ENCODE peak calls at places on chromosomes 12 and 14, in five cellular contexts. U is amniotic stem cell, V is NCI-H2227 treated with DMSO at 0.1 percent for 48 hours, X is hippocampal formation, T is HFF-Myc. W is an unnamed sample.

GRCh38 chr12:95164656-95165055 is 52.6 kb downstream of the FGD6 start:
- DNase-seq in X (no peak), V (no peak), U (no peak), T (no peak), W (no peak)

GRCh38 chr14:96042218-96042930 is 3.2 kb downstream of the C14orf132 start:
- DNase-seq in X (no peak), V (no peak), T (no peak), U (no peak), W (no peak)

GRCh38 chr14:61460853-61461611 is 139.7 kb downstream of the PRKCH start:
- DNase-seq in V (peak; percentile 48), U (no peak), X (no peak), T (no peak), W (no peak)

GRCh38 chr14:89731534-89731933 is 223.0 kb downstream of the EFCAB11 start:
- DNase-seq in T (no peak), U (no peak), X (no peak), V (no peak), W (no peak)

GRCh38 chr14:100734031-100734990 is 7.6 kb downstream of the DLK1 start:
- DNase-seq in X (no peak), T (no peak), V (no peak), U (no peak), W (no peak)

GRCh38 chr12:75974323-75975273 is 57.0 kb downstream of the PHLDA1 start:
- DNase-seq in V (no peak), T (no peak), U (no peak), X (no peak), W (peak; percentile 35)

GRCh38 chr12:62260733-62261683 is 804 bp downstream of the USP15 start:
- DNase-seq in X (peak; percentile 21), U (no peak), T (no peak), V (no peak), W (peak; percentile 84)

GRCh38 chr12:23066095-23066494 is 441.1 kb downstream of the ETNK1 start:
- DNase-seq in T (no peak), X (no peak), V (no peak), U (no peak), W (no peak)

GRCh38 chr12:19925881-19926665 is 442.3 kb upstream of the PDE3A start:
- DNase-seq in U (no peak), V (no peak), T (no peak), X (no peak), W (no peak)

GRCh38 chr12:43957732-43958131 is 121.9 kb downstream of the TMEM117 start:
- DNase-seq in X (peak; percentile 1), V (no peak), T (peak; percentile 21), U (peak; percentile 33), W (peak; percentile 82)

GRCh38 chr12:103301642-103302620 is 193.8 kb downstream of the C12orf42 start:
- DNase-seq in V (no peak), U (no peak), T (no peak), X (no peak), W (no peak)

GRCh38 chr12:1619599-1619998 is 9.4 kb upstream of the WNT5B start:
- DNase-seq in T (no peak), X (peak; percentile 11), U (no peak), V (no peak), W (no peak)

GRCh38 chr14:99462211-99462610 is 18.4 kb downstream of the SETD3 start:
- DNase-seq in U (no peak), T (no peak), V (no peak), X (no peak), W (no peak)

GRCh38 chr12:79347852-79348251 is 342.9 kb downstream of the PAWR start:
- DNase-seq in X (no peak), V (no peak), T (no peak), U (no peak), W (no peak)

GRCh38 chr14:55272922-55273321 is 1.7 kb downstream of the FBXO34 start:
- DNase-seq in X (no peak), V (no peak), T (no peak), U (no peak), W (no peak)

GRCh38 chr14:100554082-100554677 is 33.0 kb downstream of the BEGAIN start:
- DNase-seq in X (no peak), T (no peak), V (no peak), U (no peak), W (no peak)

GRCh38 chr12:18752280-18752920 is 14.5 kb downstream of the CAPZA3 start:
- DNase-seq in X (no peak), V (no peak), U (peak; percentile 37), T (peak; percentile 20), W (no peak)

GRCh38 chr12:57756406-57757341 is 1.8 kb downstream of the MARCHF9 start:
- DNase-seq in X (no peak), V (no peak), T (no peak), U (no peak), W (no peak)

GRCh38 chr12:112183141-112183581 is 57.8 kb downstream of the TRAFD1 start:
- DNase-seq in U (no peak), X (no peak), T (no peak), V (no peak), W (no peak)

W was measured in pons.